ENCODE peak calls at places on chromosomes 7 and 10, in seven cellular contexts. One of them, this sample, is unnamed.

GRCh38 chr7:77935652-77936348 is 137.2 kb downstream of the PHTF2 start:
- DNase-seq in upper lobe of left lung: no peak
- DNase-seq in uterus: no peak
- DNase-seq in endothelial cell of umbilical vein: peak; percentile 15
- DNase-seq in transverse colon: no peak
- DNase-seq in body of pancreas: no peak
- DNase-seq in adrenal gland: no peak
- DNase-seq in this sample: no peak

GRCh38 chr10:124999433-125000365 is 57.8 kb downstream of the ZRANB1 start:
- DNase-seq in endothelial cell of umbilical vein: peak; percentile 72
- DNase-seq in upper lobe of left lung: peak; percentile 82
- DNase-seq in uterus: peak; percentile 40
- DNase-seq in body of pancreas: peak; percentile 22
- DNase-seq in adrenal gland: peak; percentile 85
- DNase-seq in transverse colon: peak; percentile 17
- DNase-seq in this sample: peak; percentile 75

GRCh38 chr10:91051834-91052233 is 130.9 kb upstream of the ANKRD1 start:
- DNase-seq in upper lobe of left lung: no peak
- DNase-seq in uterus: peak; percentile 52
- DNase-seq in endothelial cell of umbilical vein: no peak
- DNase-seq in transverse colon: peak; percentile 14
- DNase-seq in body of pancreas: no peak
- DNase-seq in adrenal gland: peak; percentile 70
- DNase-seq in this sample: peak; percentile 70

GRCh38 chr7:3436746-3437145 is 135.7 kb downstream of the SDK1 start:
- DNase-seq in upper lobe of left lung: no peak
- DNase-seq in body of pancreas: no peak
- DNase-seq in endothelial cell of umbilical vein: peak; percentile 74
- DNase-seq in transverse colon: no peak
- DNase-seq in uterus: no peak
- DNase-seq in adrenal gland: no peak
- DNase-seq in this sample: no peak

GRCh38 chr10:2980791-2981360 is 86.5 kb upstream of the PFKP start:
- DNase-seq in adrenal gland: no peak
- DNase-seq in endothelial cell of umbilical vein: no peak
- DNase-seq in upper lobe of left lung: no peak
- DNase-seq in transverse colon: no peak
- DNase-seq in body of pancreas: no peak
- DNase-seq in uterus: no peak
- DNase-seq in this sample: no peak

GRCh38 chr7:152351168-152351567 is 84.6 kb downstream of the KMT2C start:
- DNase-seq in adrenal gland: no peak
- DNase-seq in body of pancreas: no peak
- DNase-seq in upper lobe of left lung: no peak
- DNase-seq in uterus: no peak
- DNase-seq in endothelial cell of umbilical vein: no peak
- DNase-seq in transverse colon: no peak
- DNase-seq in this sample: no peak

GRCh38 chr10:125283191-125283590 is 122.8 kb upstream of the CTBP2 start:
- DNase-seq in transverse colon: peak; percentile 31
- DNase-seq in upper lobe of left lung: no peak
- DNase-seq in endothelial cell of umbilical vein: no peak
- DNase-seq in body of pancreas: no peak
- DNase-seq in adrenal gland: no peak
- DNase-seq in uterus: no peak
- DNase-seq in this sample: no peak

GRCh38 chr10:80412521-80412920 is 4.2 kb downstream of the PRXL2A start:
- DNase-seq in adrenal gland: no peak
- DNase-seq in transverse colon: no peak
- DNase-seq in body of pancreas: no peak
- DNase-seq in uterus: no peak
- DNase-seq in endothelial cell of umbilical vein: peak; percentile 97
- DNase-seq in upper lobe of left lung: no peak
- DNase-seq in this sample: no peak

GRCh38 chr10:99598781-99599481 is 21.3 kb downstream of the SLC25A28 start:
- DNase-seq in adrenal gland: no peak
- DNase-seq in endothelial cell of umbilical vein: no peak
- DNase-seq in uterus: no peak
- DNase-seq in upper lobe of left lung: no peak
- DNase-seq in body of pancreas: no peak
- DNase-seq in transverse colon: no peak
- DNase-seq in this sample: no peak

GRCh38 chr7:135801045-135801693 is 52.6 kb upstream of the FAM180A start:
- DNase-seq in endothelial cell of umbilical vein: peak; percentile 66
- DNase-seq in upper lobe of left lung: peak; percentile 38
- DNase-seq in transverse colon: no peak
- DNase-seq in uterus: no peak
- DNase-seq in body of pancreas: peak; percentile 17
- DNase-seq in adrenal gland: peak; percentile 48
- DNase-seq in this sample: peak; percentile 61

GRCh38 chr10:99681553-99681952 is 22.2 kb downstream of the ENTPD7 start:
- DNase-seq in body of pancreas: no peak
- DNase-seq in uterus: no peak
- DNase-seq in adrenal gland: peak; percentile 30
- DNase-seq in upper lobe of left lung: no peak
- DNase-seq in transverse colon: no peak
- DNase-seq in endothelial cell of umbilical vein: no peak
- DNase-seq in this sample: no peak

GRCh38 chr7:118080947-118081346 is 103.0 kb upstream of the LSM8 start:
- DNase-seq in adrenal gland: no peak
- DNase-seq in body of pancreas: no peak
- DNase-seq in uterus: peak; percentile 29
- DNase-seq in transverse colon: no peak
- DNase-seq in upper lobe of left lung: no peak
- DNase-seq in endothelial cell of umbilical vein: no peak
- DNase-seq in this sample: no peak

GRCh38 chr10:132096223-132096622 is 30.5 kb downstream of the JAKMIP3 start:
- DNase-seq in upper lobe of left lung: no peak
- DNase-seq in endothelial cell of umbilical vein: no peak
- DNase-seq in adrenal gland: peak; percentile 82
- DNase-seq in uterus: no peak
- DNase-seq in body of pancreas: no peak
- DNase-seq in transverse colon: no peak
- DNase-seq in this sample: no peak

GRCh38 chr7:34165466-34165865 is 260.1 kb downstream of the BMPER start:
- DNase-seq in adrenal gland: no peak
- DNase-seq in upper lobe of left lung: no peak
- DNase-seq in endothelial cell of umbilical vein: no peak
- DNase-seq in body of pancreas: no peak
- DNase-seq in uterus: no peak
- DNase-seq in transverse colon: no peak
- DNase-seq in this sample: no peak

GRCh38 chr7:14717711-14718304 is 184.7 kb downstream of the DGKB start:
- DNase-seq in uterus: no peak
- DNase-seq in adrenal gland: no peak
- DNase-seq in transverse colon: no peak
- DNase-seq in body of pancreas: no peak
- DNase-seq in upper lobe of left lung: no peak
- DNase-seq in endothelial cell of umbilical vein: peak; percentile 48
- DNase-seq in this sample: no peak

GRCh38 chr10:22712246-22712958 is 2.0 kb downstream of the PIP4K2A start:
- DNase-seq in uterus: no peak
- DNase-seq in body of pancreas: no peak
- DNase-seq in upper lobe of left lung: no peak
- DNase-seq in endothelial cell of umbilical vein: peak; percentile 5
- DNase-seq in transverse colon: no peak
- DNase-seq in adrenal gland: no peak
- DNase-seq in this sample: no peak

GRCh38 chr7:45564485-45564884 is 9.7 kb upstream of the ADCY1 start:
- DNase-seq in upper lobe of left lung: no peak
- DNase-seq in uterus: no peak
- DNase-seq in body of pancreas: no peak
- DNase-seq in transverse colon: no peak
- DNase-seq in endothelial cell of umbilical vein: no peak
- DNase-seq in adrenal gland: no peak
- DNase-seq in this sample: no peak

GRCh38 chr7:98526059-98526458 is 91.0 kb upstream of the NPTX2 start:
- DNase-seq in adrenal gland: no peak
- DNase-seq in body of pancreas: no peak
- DNase-seq in upper lobe of left lung: no peak
- DNase-seq in endothelial cell of umbilical vein: no peak
- DNase-seq in uterus: no peak
- DNase-seq in transverse colon: no peak
- DNase-seq in this sample: no peak

GRCh38 chr10:75434292-75434691 is 2.9 kb downstream of the LRMDA start:
- DNase-seq in upper lobe of left lung: no peak
- DNase-seq in body of pancreas: no peak
- DNase-seq in transverse colon: no peak
- DNase-seq in uterus: no peak
- DNase-seq in adrenal gland: peak; percentile 18
- DNase-seq in endothelial cell of umbilical vein: no peak
- DNase-seq in this sample: no peak

GRCh38 chr10:3803295-3803883 is 18.4 kb upstream of the KLF6 start:
- DNase-seq in endothelial cell of umbilical vein: no peak
- DNase-seq in adrenal gland: no peak
- DNase-seq in body of pancreas: peak; percentile 79
- DNase-seq in transverse colon: no peak
- DNase-seq in upper lobe of left lung: no peak
- DNase-seq in uterus: no peak
- DNase-seq in this sample: no peak

GRCh38 chr7:151503902-151504714 is 15.6 kb downstream of the RHEB start:
- DNase-seq in uterus: peak; percentile 63
- DNase-seq in body of pancreas: peak; percentile 47
- DNase-seq in adrenal gland: peak; percentile 80
- DNase-seq in transverse colon: no peak
- DNase-seq in upper lobe of left lung: no peak
- DNase-seq in endothelial cell of umbilical vein: no peak
- DNase-seq in this sample: no peak

DNA sequence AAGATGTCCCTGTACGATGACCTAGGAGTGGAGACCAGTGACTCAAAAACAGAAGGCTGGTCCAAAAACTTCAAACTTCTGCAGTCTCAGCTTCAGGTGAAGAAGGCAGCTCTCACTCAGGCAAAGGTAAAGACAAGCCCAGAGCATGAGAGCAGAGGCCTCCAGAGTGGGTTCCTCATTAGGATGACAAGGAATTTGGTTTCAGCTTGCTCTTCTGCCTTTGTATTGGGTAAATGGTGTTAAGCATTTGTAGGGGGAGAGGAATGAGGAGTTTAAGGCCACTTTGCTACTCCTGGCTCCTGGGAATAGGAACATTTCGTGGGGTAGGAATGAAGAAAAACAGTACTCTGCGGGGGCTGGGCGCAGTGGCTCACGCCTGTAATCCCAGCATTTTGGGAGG is 8.2 kb downstream of the RBM17 start:
- DNase-seq in body of pancreas: no peak
- DNase-seq in adrenal gland: no peak
- DNase-seq in transverse colon: no peak
- DNase-seq in upper lobe of left lung: no peak
- DNase-seq in uterus: no peak
- DNase-seq in endothelial cell of umbilical vein: no peak
- DNase-seq in this sample: no peak
- H3K36me3 ChIP-seq in body of pancreas: no peaks in the 10 kb centered on the region
- H3K36me3 ChIP-seq in adrenal gland: peaks cover 24% of the 10 kb centered on the region
- H3K36me3 ChIP-seq in transverse colon: no peaks in the 10 kb centered on the region
- H3K36me3 ChIP-seq in upper lobe of left lung: peaks cover 51% of the 10 kb centered on the region
- H3K36me3 ChIP-seq in uterus: no peaks in the 10 kb centered on the region
- H3K36me3 ChIP-seq in endothelial cell of umbilical vein: peaks cover 6% of the 10 kb centered on the region
- H3K36me3 ChIP-seq in this sample: no peaks in the 10 kb centered on the region

GRCh38 chr10:34954142-34954541 is 136.0 kb downstream of the CUL2 start:
- DNase-seq in adrenal gland: no peak
- DNase-seq in endothelial cell of umbilical vein: no peak
- DNase-seq in upper lobe of left lung: no peak
- DNase-seq in body of pancreas: peak; percentile 89
- DNase-seq in uterus: no peak
- DNase-seq in transverse colon: peak; percentile 89
- DNase-seq in this sample: no peak
- TF ChIP-seq POLR2A in adrenal gland: no peak
- TF ChIP-seq POLR2A in endothelial cell of umbilical vein: no peak
- TF ChIP-seq POLR2A in upper lobe of left lung: no peak
- TF ChIP-seq POLR2A in body of pancreas: no peak
- TF ChIP-seq POLR2A in uterus: no peak
- TF ChIP-seq POLR2A in transverse colon: no peak
- TF ChIP-seq POLR2A in this sample: no peak

GRCh38 chr10:11276475-11276990 is 258.9 kb downstream of the CELF2 start:
- DNase-seq in transverse colon: no peak
- DNase-seq in adrenal gland: no peak
- DNase-seq in endothelial cell of umbilical vein: no peak
- DNase-seq in uterus: no peak
- DNase-seq in body of pancreas: no peak
- DNase-seq in upper lobe of left lung: no peak
- DNase-seq in this sample: no peak

GRCh38 chr10:11280187-11280932 is 262.7 kb downstream of the CELF2 start:
- DNase-seq in adrenal gland: no peak
- DNase-seq in upper lobe of left lung: no peak
- DNase-seq in uterus: no peak
- DNase-seq in body of pancreas: no peak
- DNase-seq in transverse colon: no peak
- DNase-seq in endothelial cell of umbilical vein: no peak
- DNase-seq in this sample: no peak

GRCh38 chr10:11282661-11283060 is 265.0 kb downstream of the CELF2 start:
- DNase-seq in endothelial cell of umbilical vein: no peak
- DNase-seq in adrenal gland: no peak
- DNase-seq in body of pancreas: no peak
- DNase-seq in uterus: no peak
- DNase-seq in transverse colon: no peak
- DNase-seq in upper lobe of left lung: no peak
- DNase-seq in this sample: no peak

GRCh38 chr10:11282156-11282555 is 264.5 kb downstream of the CELF2 start:
- DNase-seq in uterus: no peak
- DNase-seq in transverse colon: no peak
- DNase-seq in adrenal gland: no peak
- DNase-seq in upper lobe of left lung: no peak
- DNase-seq in body of pancreas: no peak
- DNase-seq in endothelial cell of umbilical vein: no peak
- DNase-seq in this sample: no peak

GRCh38 chr10:11279286-11279685 is 261.6 kb downstream of the CELF2 start:
- DNase-seq in uterus: no peak
- DNase-seq in upper lobe of left lung: no peak
- DNase-seq in endothelial cell of umbilical vein: no peak
- DNase-seq in body of pancreas: no peak
- DNase-seq in adrenal gland: no peak
- DNase-seq in transverse colon: no peak
- DNase-seq in this sample: no peak
- H3K36me3 ChIP-seq in uterus: no peaks in the 10 kb centered on the region
- H3K36me3 ChIP-seq in upper lobe of left lung: peaks cover 70% of the 10 kb centered on the region
- H3K36me3 ChIP-seq in endothelial cell of umbilical vein: peaks cover 1% of the 10 kb centered on the region
- H3K36me3 ChIP-seq in body of pancreas: no peaks in the 10 kb centered on the region
- H3K36me3 ChIP-seq in adrenal gland: no peaks in the 10 kb centered on the region
- H3K36me3 ChIP-seq in transverse colon: no peaks in the 10 kb centered on the region
- H3K36me3 ChIP-seq in this sample: no peaks in the 10 kb centered on the region

DNA sequence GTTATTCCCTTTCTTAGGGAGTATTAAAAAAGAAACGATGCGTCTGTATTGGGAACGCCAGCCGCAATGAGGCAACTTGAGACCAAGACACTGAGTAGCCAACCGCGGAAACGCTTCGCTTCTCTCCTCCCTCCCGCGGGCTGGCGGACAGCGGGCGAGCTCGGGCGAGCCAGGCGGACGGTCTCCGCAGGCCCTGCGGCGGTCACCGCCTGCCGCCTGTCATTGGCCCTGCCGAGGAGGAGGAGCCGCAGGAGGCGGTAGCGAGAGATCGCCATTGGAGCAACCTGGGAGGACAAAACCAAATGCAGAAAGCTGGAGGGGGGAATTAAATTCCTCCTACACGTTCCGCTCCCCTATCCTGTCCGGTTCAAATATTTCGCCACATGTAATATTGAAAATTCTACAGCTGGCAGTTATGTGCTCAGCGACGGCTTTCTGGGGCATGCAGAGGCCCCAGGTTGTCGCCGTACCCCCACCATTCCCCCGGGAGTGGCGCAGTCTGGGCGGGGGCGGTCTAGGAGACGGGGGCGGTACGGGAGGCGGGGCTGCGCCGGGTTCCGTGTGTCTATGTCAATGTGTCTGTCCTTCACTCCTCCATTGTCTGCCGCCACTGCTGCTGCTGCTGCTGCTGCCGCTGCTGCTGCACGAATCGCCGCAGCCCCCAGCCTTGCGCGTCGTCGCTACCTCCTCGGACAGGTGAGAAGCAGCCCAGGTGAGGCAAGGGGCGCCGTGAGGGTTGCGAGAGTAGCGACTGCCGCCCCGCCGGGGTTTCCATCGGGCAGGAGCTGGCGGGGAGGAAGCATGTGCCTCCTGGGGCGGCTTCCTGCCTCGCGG is at the start of the genes ANKMY2 and BZW2:
- DNase-seq in body of pancreas: peak; percentile 95
- DNase-seq in adrenal gland: peak; percentile 96
- DNase-seq in endothelial cell of umbilical vein: peak; percentile 97
- DNase-seq in upper lobe of left lung: peak; percentile 98
- DNase-seq in transverse colon: peak; percentile 95
- DNase-seq in uterus: peak; percentile 94
- DNase-seq in this sample: peak; percentile 96
- TF ChIP-seq POLR2A in body of pancreas: peak; percentile 100
- TF ChIP-seq POLR2A in adrenal gland: peak; percentile 97
- TF ChIP-seq POLR2A in endothelial cell of umbilical vein: peak; percentile 96
- TF ChIP-seq POLR2A in upper lobe of left lung: peak; percentile 92
- TF ChIP-seq POLR2A in transverse colon: peak; percentile 97
- TF ChIP-seq POLR2A in uterus: peak; percentile 87
- TF ChIP-seq POLR2A in this sample: peak; percentile 86

This sample was measured in testis.